ENCODE peak calls at places on chromosomes 11 and 22, in seven cellular contexts. L is heart left ventricle, A is IMR-90, M is A549, O is pancreas, S is memory B cell, F is Caki2. X is an unnamed sample.
A peak's percentile ranks its signal among the peaks of the same experiment; 100 is the strongest.

GRCh38 chr22:47031628-47031915 is 269.1 kb downstream of the TBC1D22A start:
- DNase-seq in L (no peak), A (no peak), M (no peak), O (no peak), S (no peak), F (no peak), X (no peak)

GRCh38 chr11:576791-577610 is 731 bp downstream of the PHRF1 start:
- DNase-seq in L (no peak), A (no peak), M (no peak), O (no peak), S (no peak), F (no peak), X (no peak)

GRCh38 chr11:32581556-32581955 is 2.1 kb upstream of the EIF3M start:
- DNase-seq in L (no peak), A (no peak), M (no peak), O (no peak), S (no peak), F (no peak), X (no peak)

GRCh38 chr11:71433648-71434450 is 14.3 kb downstream of the DHCR7 start:
- DNase-seq in L (no peak), A (no peak), M (no peak), O (no peak), S (no peak), F (no peak), X (peak; percentile 84)

GRCh38 chr11:110431212-110432073 is 1.7 kb downstream of the FDX1 start:
- DNase-seq in L (no peak), A (peak; percentile 31), M (no peak), O (no peak), S (no peak), F (no peak), X (no peak)

GRCh38 chr22:32836286-32836859 is 34.9 kb downstream of the TIMP3 start:
- DNase-seq in L (no peak), A (peak; percentile 22), M (peak; percentile 18), O (no peak), S (no peak), F (peak; percentile 16), X (no peak)

GRCh38 chr11:41116970-41117369 is 342.5 kb downstream of the LRRC4C start:
- DNase-seq in L (no peak), A (no peak), M (no peak), O (no peak), S (no peak), F (no peak), X (no peak)

GRCh38 chr11:284081-285020 is 4.6 kb upstream of the PGGHG start:
- DNase-seq in L (peak; percentile 15), A (no peak), M (no peak), O (no peak), S (no peak), F (no peak), X (no peak)

GRCh38 chr22:48305726-48306235 is 1521.9 kb downstream of the BRD1 start:
- DNase-seq in L (no peak), A (no peak), M (no peak), O (no peak), S (no peak), F (no peak), X (no peak)

GRCh38 chr11:64179221-64179620 is 6.8 kb upstream of the STIP1 start:
- DNase-seq in L (no peak), A (no peak), M (no peak), O (no peak), S (no peak), F (no peak), X (no peak)

GRCh38 chr22:42177891-42178336 is 47.3 kb upstream of the CYP2D6 start:
- DNase-seq in L (no peak), A (no peak), M (no peak), O (no peak), S (no peak), F (peak; percentile 79), X (no peak)

GRCh38 chr11:116224154-116224888 is 548.5 kb downstream of the BUD13 start:
- DNase-seq in L (no peak), A (peak; percentile 22), M (peak; percentile 42), O (peak; percentile 7), S (peak; percentile 15), F (peak; percentile 12), X (peak; percentile 58)

GRCh38 chr11:121236115-121237001 is 56.2 kb upstream of the SC5D start:
- DNase-seq in L (no peak), A (no peak), M (no peak), O (no peak), S (no peak), F (no peak), X (no peak)

GRCh38 chr11:84214557-84214956 is 928.4 kb upstream of the CCDC90B start:
- DNase-seq in L (no peak), A (no peak), M (no peak), O (no peak), S (no peak), F (no peak), X (no peak)

GRCh38 chr22:27719535-27720227 is 81.9 kb downstream of the MN1 start:
- DNase-seq in L (peak; percentile 32), A (peak; percentile 16), M (no peak), O (no peak), S (no peak), F (peak; percentile 99), X (no peak)

GRCh38 chr11:93407777-93408401 is 77.3 kb downstream of the DEUP1 start:
- DNase-seq in L (no peak), A (peak; percentile 0), M (no peak), O (no peak), S (no peak), F (no peak), X (no peak)

GRCh38 chr11:124732230-124732629 is 7.5 kb upstream of the NRGN start:
- DNase-seq in L (no peak), A (no peak), M (no peak), O (no peak), S (no peak), F (no peak), X (no peak)

GRCh38 chr22:38943181-38943580 is 14.2 kb upstream of the APOBEC3A start:
- DNase-seq in L (no peak), A (no peak), M (no peak), O (no peak), S (no peak), F (no peak), X (peak; percentile 17)

GRCh38 chr11:97107604-97108003 is 717.8 kb downstream of the JRKL start:
- DNase-seq in L (no peak), A (no peak), M (no peak), O (no peak), S (no peak), F (no peak), X (no peak)

GRCh38 chr11:11594162-11594561 is 27.6 kb downstream of the GALNT18 start:
- DNase-seq in L (no peak), A (peak; percentile 70), M (no peak), O (no peak), S (no peak), F (no peak), X (no peak)

GRCh38 chr22:29799217-29799680 is 32.1 kb downstream of the UQCR10 start:
- DNase-seq in L (peak; percentile 88), A (peak; percentile 94), M (peak; percentile 78), O (peak; percentile 74), S (no peak), F (peak; percentile 17), X (peak; percentile 95)

GRCh38 chr22:25622011-25622410 is 57.5 kb downstream of the GRK3 start:
- DNase-seq in L (no peak), A (peak; percentile 23), M (no peak), O (no peak), S (no peak), F (no peak), X (no peak)

GRCh38 chr22:31637938-31638618 is 23.9 kb downstream of the PISD start:
- DNase-seq in L (peak; percentile 59), A (no peak), M (no peak), O (no peak), S (no peak), F (no peak), X (no peak)

GRCh38 chr22:25002241-25002985 is 49.9 kb downstream of the KIAA1671 start:
- DNase-seq in L (no peak), A (no peak), M (no peak), O (no peak), S (no peak), F (no peak), X (no peak)

GRCh38 chr11:115606223-115607220 is 102.3 kb upstream of the CADM1 start:
- DNase-seq in L (peak; percentile 74), A (peak; percentile 67), M (no peak), O (peak; percentile 24), S (no peak), F (no peak), X (peak; percentile 31)

GRCh38 chr11:117220999-117221774 is 10.7 kb downstream of the PCSK7 start:
- DNase-seq in L (peak; percentile 57), A (no peak), M (no peak), O (peak; percentile 51), S (no peak), F (no peak), X (no peak)

GRCh38 chr22:24060375-24060788 is 49.3 kb downstream of the CABIN1 start:
- DNase-seq in L (no peak), A (peak; percentile 96), M (no peak), O (no peak), S (no peak), F (peak; percentile 96), X (peak; percentile 45)

GRCh38 chr22:46280063-46280817 is 12.4 kb downstream of the TTC38 start:
- DNase-seq in L (no peak), A (no peak), M (no peak), O (no peak), S (no peak), F (no peak), X (no peak)

GRCh38 chr11:26187639-26188038 is 144.3 kb upstream of the ANO3 start:
- DNase-seq in L (no peak), A (peak; percentile 82), M (no peak), O (no peak), S (no peak), F (no peak), X (no peak)

GRCh38 chr11:123977731-123978347 is at the start of gene OR10S1:
- DNase-seq in L (no peak), A (no peak), M (no peak), O (no peak), S (no peak), F (no peak), X (no peak)

GRCh38 chr11:117143390-117143789 is 697 bp upstream of the PAFAH1B2 start:
- DNase-seq in L (peak; percentile 50), A (peak; percentile 59), M (peak; percentile 47), O (peak; percentile 52), S (no peak), F (peak; percentile 44), X (peak; percentile 64)

GRCh38 chr11:110478410-110478809 is 48.7 kb downstream of the FDX1 start:
- DNase-seq in L (no peak), A (no peak), M (no peak), O (no peak), S (no peak), F (no peak), X (no peak)

GRCh38 chr11:58028687-58029411 is 1.9 kb upstream of the OR6Q1 start:
- DNase-seq in L (no peak), A (peak; percentile 90), M (no peak), O (no peak), S (no peak), F (peak; percentile 21), X (no peak)

GRCh38 chr11:65478411-65479183 is 20.2 kb upstream of the MALAT1 start:
- DNase-seq in L (peak; percentile 81), A (peak; percentile 73), M (no peak), O (peak; percentile 56), S (no peak), F (no peak), X (peak; percentile 54)